ENCODE peak calls at places on chromosome 13, in four cellular contexts. I is HL-60, M is GM12878, T is K562. A is an unnamed sample.

GRCh38 chr13:73056054-73056962 is 2.5 kb upstream of the KLF5 start:
- DNase-seq in M (no peak), T (no peak), I (no peak), A (no peak)

GRCh38 chr13:112496166-112496565 is 91.8 kb downstream of the TUBGCP3 start:
- DNase-seq in M (no peak), I (no peak), T (no peak), A (no peak)

GRCh38 chr13:112124100-112124499 is 57.2 kb downstream of the SOX1 start:
- DNase-seq in I (no peak), M (no peak), T (no peak), A (no peak)

GRCh38 chr13:93017493-93018112 is 209.0 kb upstream of the GPC6 start:
- DNase-seq in I (no peak), T (no peak), M (no peak), A (no peak)

GRCh38 chr13:42075517-42075916 is 27.1 kb downstream of the DGKH start:
- DNase-seq in M (no peak), T (no peak), I (no peak), A (no peak)

GRCh38 chr13:67619346-67619745 is 389.2 kb upstream of the PCDH9 start:
- DNase-seq in M (no peak), I (no peak), T (no peak), A (no peak)

GRCh38 chr13:77026255-77026782 is 640 bp downstream of the FBXL3 start:
- DNase-seq in I (peak), M (peak), T (peak), A (peak)

GRCh38 chr13:105603283-105603682 is 932.2 kb downstream of the EFNB2 start:
- DNase-seq in T (no peak), M (no peak), I (no peak), A (no peak)

GRCh38 chr13:76350399-76350798 is 535.8 kb downstream of the KCTD12 start:
- DNase-seq in T (no peak), M (no peak), I (no peak), A (no peak)

GRCh38 chr13:71968025-71968424 is 101.0 kb upstream of the DACH1 start:
- DNase-seq in I (no peak), T (no peak), M (no peak), A (no peak)

GRCh38 chr13:22061371-22061805 is 390.5 kb downstream of the FGF9 start:
- DNase-seq in I (no peak), T (no peak), M (peak), A (no peak)

GRCh38 chr13:18959229-18959628 is 222.4 kb downstream of the TUBA3C start:
- DNase-seq in T (no peak), M (no peak), I (no peak), A (no peak)

GRCh38 chr13:112723771-112724170 is 33.9 kb downstream of the ATP11A start:
- DNase-seq in T (no peak), I (no peak), M (no peak), A (no peak)

GRCh38 chr13:21310220-21310619 is 133.8 kb downstream of the MRPL57 start:
- DNase-seq in I (no peak), T (no peak), M (no peak), A (no peak)

GRCh38 chr13:31476266-31476665 is 263.1 kb upstream of the RXFP2 start:
- DNase-seq in I (no peak), M (no peak), T (no peak), A (no peak)

GRCh38 chr13:44921478-44921877 is 67.8 kb downstream of the NUFIP1 start:
- DNase-seq in M (no peak), I (no peak), T (no peak), A (no peak)

GRCh38 chr13:61954092-61954491 is 538.4 kb upstream of the PCDH20 start:
- DNase-seq in I (no peak), T (no peak), M (no peak), A (no peak)

GRCh38 chr13:107210216-107211010 is 642.5 kb upstream of the ARGLU1 start:
- DNase-seq in T (no peak), I (no peak), M (no peak), A (no peak)

GRCh38 chr13:79541426-79542049 is 60.6 kb downstream of the NDFIP2 start:
- DNase-seq in M (peak), T (peak), I (peak), A (no peak)

GRCh38 chr13:112809332-112810310 is 119.8 kb downstream of the ATP11A start:
- DNase-seq in T (no peak), M (no peak), I (no peak), A (no peak)

GRCh38 chr13:77026783-77027621 is at the start of gene FBXL3:
- DNase-seq in I (peak), M (peak), T (peak), A (peak)

GRCh38 chr13:75481176-75482069 is 546 bp downstream of the TBC1D4 start:
- DNase-seq in M (no peak), T (peak), I (peak), A (peak)

GRCh38 chr13:62129000-62129551 is 713.4 kb upstream of the PCDH20 start:
- DNase-seq in T (no peak), I (no peak), M (no peak), A (no peak)

GRCh38 chr13:41682001-41682400 is 224.7 kb downstream of the RGCC start:
- DNase-seq in M (no peak), I (no peak), T (no peak), A (no peak)

GRCh38 chr13:75145926-75146325 is 336.0 kb downstream of the TBC1D4 start:
- DNase-seq in M (no peak), T (no peak), I (no peak), A (no peak)

GRCh38 chr13:107324416-107325204 is 756.7 kb upstream of the ARGLU1 start:
- DNase-seq in M (no peak), T (no peak), I (no peak), A (no peak)

GRCh38 chr13:42883771-42884170 is 102.4 kb downstream of the FAM216B start:
- DNase-seq in M (no peak), I (no peak), T (no peak), A (no peak)

GRCh38 chr13:31046711-31047279 is 114.3 kb downstream of the TEX26 start:
- DNase-seq in M (no peak), T (no peak), I (no peak), A (no peak)

GRCh38 chr13:74886496-74886895 is 595.5 kb downstream of the TBC1D4 start:
- DNase-seq in M (no peak), T (no peak), I (no peak), A (no peak)

GRCh38 chr13:110860986-110861385 is 53.9 kb downstream of the ANKRD10 start:
- DNase-seq in M (no peak), T (no peak), I (no peak), A (no peak)

GRCh38 chr13:107964356-107964755 is 251.0 kb downstream of the LIG4 start:
- DNase-seq in M (no peak), T (no peak), I (no peak), A (no peak)

GRCh38 chr13:76991432-76991795 is 467 bp upstream of the CLN5 start:
- DNase-seq in I (no peak), M (peak), T (no peak), A (no peak)

GRCh38 chr13:24270639-24271131 is 38.7 kb upstream of the C1QTNF9 start:
- DNase-seq in I (peak), T (no peak), M (peak), A (no peak)

GRCh38 chr13:61415749-61416148 is at the start of gene PCDH20:
- DNase-seq in T (no peak), M (no peak), I (no peak), A (no peak)

GRCh38 chr13:79547821-79548220 is 66.9 kb downstream of the NDFIP2 start:
- DNase-seq in M (no peak), T (no peak), I (no peak), A (no peak)

DNA sequence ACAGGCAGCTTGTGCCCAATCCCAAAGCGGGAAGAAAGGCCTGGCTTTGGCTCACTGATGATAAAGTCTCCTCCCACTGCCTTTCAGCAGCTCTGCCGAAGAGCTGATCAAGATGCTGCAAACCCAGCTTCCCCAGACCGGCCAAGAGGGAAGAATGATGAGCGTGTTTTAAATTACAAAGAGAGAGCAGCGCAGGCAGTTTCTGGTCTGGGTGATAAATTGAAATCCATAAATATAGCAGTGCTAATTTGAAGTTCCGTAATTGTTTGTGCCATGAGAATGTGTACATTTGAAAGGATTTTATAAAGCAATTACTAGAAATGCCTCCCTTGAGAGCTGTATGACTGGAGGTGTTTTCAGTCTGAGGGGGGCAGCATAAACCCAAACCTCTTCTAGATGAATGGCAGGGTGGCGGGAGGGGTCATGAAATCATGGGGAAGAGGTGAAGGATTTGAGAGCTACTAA is 171.8 kb downstream of the STK24 start:
- DNase-seq in T (peak), M (no peak), I (no peak), A (no peak)
- TF ChIP-seq SPI1 in T (no peak), M (no peak), I (no peak), A (no peak)

DNA sequence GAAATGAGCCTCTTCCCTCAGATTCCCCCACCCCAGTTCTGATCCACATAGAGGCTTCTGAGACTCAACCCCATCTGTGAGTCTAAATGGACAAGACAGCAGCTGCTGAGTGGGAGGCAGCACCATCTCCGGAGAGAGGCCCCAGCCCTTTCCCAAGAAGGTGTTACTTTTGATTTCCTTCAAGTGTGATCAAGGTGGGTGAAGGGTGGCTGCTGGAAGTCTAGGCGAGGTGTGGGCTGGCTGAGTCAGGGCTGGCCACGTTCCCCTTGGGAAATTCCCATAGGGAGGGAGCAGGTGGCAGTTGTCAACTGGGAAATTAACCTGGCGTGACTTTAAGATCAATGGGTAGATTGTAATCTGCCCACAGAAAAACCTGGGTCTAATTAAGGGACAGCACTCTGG is 148.0 kb downstream of the FOXO1 start:
- DNase-seq in T (no peak), M (peak), I (no peak), A (no peak)
- TF ChIP-seq SPI1 in T (no peak), M (no peak), I (no peak), A (no peak)

DNA sequence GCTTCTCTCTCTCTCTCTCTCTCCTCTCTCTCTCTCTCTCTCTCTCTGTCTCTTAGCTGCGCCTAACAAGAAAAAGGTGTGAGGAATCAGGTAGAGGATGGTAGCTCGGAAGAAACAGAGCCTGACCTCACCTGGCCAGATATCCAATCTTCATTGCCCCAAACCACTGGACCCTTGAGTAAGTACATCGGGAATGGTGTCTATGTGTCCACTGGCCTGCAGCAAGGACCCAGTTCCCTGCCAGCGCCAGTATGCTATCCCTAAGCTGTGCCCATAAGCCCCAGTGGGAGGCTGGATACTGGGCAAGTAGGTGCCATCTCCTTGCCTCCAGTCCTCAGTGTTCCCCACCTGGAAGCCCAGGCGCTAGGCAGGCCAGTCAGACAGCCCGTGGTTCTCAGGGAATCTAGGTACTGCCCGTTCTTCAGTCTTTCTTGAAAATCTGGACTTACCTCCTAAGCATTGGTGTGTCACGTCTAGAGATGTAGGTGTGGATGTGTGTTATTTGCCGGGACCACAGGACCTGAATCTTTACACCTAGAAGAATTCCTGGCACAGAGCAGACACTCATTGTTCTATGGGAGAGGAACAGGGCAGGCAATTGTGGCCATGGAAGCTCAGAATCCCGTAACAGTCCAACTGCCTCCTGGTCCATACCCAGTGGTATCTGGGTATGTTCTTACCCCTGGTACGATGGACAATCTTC is 7.3 kb downstream of the URAD start:
- DNase-seq in M (no peak), T (no peak), I (no peak), A (no peak)
- TF ChIP-seq SPI1 in M (no peak), T (no peak), I (no peak), A (no peak)

GRCh38 chr13:99282264-99283231 is 24.4 kb upstream of the GPR18 start:
- DNase-seq in M (no peak), I (no peak), T (no peak), A (no peak)

GRCh38 chr13:99278843-99279242 is 20.7 kb upstream of the GPR18 start:
- DNase-seq in I (no peak), T (no peak), M (no peak), A (no peak)

GRCh38 chr13:99278199-99278598 is 20.0 kb upstream of the GPR18 start:
- DNase-seq in M (no peak), T (no peak), I (peak), A (no peak)

GRCh38 chr13:99280166-99280565 is 22.0 kb upstream of the GPR18 start:
- DNase-seq in T (no peak), M (no peak), I (peak), A (no peak)

DNA sequence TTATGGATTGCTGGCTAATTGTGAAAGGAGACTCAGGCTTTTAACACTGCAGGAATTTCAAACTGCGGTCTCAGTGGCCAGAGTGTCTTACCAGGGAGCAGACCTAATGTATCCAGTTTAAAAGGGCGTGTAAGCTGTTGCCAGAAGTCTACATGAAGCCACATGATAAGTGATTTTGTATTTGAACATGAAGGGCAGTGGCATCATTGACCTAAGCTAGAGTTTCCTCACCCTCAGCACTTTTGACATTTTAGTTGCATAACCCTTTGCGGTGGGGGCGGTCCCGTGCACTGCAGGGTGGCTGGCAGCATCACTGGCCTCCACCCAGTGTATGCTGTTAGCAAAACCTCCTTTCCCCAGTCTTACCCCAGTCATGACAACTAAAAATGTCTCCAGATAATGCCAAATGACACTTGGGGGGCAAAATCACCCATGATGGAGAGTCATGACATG is 23.7 kb upstream of the GPR18 start:
- DNase-seq in I (peak), T (no peak), M (no peak), A (no peak)
- TF ChIP-seq SPI1 in I (peak), T (no peak), M (no peak), A (no peak)

DNA sequence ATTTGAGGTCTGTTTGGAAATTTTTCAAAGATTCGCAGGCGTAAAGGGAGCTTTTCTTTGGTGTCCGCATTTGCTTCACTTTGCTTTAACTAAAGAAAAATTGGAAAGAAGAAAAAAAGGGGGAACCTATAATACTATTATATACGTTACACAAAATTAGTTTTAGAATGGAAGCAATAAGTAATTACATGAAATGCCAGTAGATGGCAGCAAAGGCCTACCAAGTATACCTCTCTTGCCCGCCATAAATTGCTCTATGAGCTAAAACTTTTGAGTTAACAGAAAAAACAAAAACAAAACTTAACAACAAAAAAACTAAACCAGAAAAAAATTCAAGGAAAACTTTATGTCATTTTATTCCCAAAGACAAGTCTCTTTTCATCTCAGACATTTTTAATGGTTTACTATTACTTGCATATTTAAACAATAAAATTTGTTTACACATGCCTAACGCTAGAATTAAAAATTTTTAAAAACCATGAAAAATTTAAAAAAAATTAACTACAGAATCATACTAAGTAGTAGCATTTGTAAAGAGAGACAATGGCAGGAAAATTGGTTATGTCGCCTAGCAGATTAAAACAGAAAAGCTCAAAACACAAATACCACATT is 271.4 kb downstream of the NALCN start:
- DNase-seq in T (peak), I (peak), M (peak), A (no peak)
- TF ChIP-seq SPI1 in T (no peak), I (no peak), M (no peak), A (no peak)

GRCh38 chr13:49517461-49517860 is 21.7 kb downstream of the PHF11 start:
- DNase-seq in I (no peak), T (no peak), M (no peak), A (no peak)

GRCh38 chr13:49521216-49521615 is 25.5 kb downstream of the PHF11 start:
- DNase-seq in I (no peak), M (no peak), T (no peak), A (no peak)

GRCh38 chr13:49512578-49512977 is 16.8 kb downstream of the PHF11 start:
- DNase-seq in T (no peak), I (no peak), M (no peak), A (no peak)

DNA sequence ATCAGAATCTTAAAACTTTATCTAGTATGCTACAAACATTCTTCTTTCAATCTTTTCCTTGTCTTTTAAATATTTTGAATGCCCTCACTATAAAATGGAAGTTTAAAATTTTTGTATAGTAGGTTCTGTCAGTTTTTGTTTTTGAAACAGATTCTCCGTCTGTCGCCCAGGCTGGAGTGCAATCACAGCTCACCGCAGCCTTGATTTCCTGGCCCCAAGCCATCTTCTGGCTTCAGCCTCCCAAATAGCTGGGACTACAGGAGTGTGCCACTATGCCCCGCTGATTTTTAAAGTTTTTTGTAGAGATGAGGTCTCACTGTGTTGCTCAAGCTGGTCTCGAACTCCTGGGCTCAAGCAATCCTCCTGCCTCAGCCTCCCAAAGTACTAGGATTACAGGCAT is 20.7 kb downstream of the PHF11 start:
- DNase-seq in T (no peak), M (no peak), I (no peak), A (no peak)
- TF ChIP-seq SPI1 in T (no peak), M (no peak), I (no peak), A (no peak)

DNA sequence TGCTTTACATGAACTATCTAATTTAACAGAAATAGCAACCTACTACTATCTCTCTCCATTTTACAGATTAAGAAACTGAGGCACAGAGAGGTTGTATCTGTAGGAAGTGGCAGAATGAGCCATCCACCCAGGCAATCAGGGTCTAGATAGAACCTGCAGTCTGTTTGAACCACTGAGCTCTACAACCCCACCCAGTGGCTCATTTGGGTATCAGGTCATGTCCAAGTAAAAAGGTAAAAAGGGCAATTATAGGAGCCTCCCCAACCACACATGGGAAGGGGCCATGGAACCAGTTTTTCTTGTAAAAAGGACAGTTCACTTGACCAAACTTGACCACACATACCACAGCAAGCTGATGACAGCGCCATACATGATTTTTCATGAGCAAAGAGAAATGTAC is 92.9 kb upstream of the SGCG start:
- DNase-seq in I (peak), T (peak), M (no peak), A (peak)
- TF ChIP-seq SPI1 in I (no peak), T (no peak), M (no peak), A (no peak)

GRCh38 chr13:97254809-97255208 is 32.7 kb downstream of the MBNL2 start:
- DNase-seq in T (no peak), I (no peak), M (no peak), A (no peak)
- TF ChIP-seq SPI1 in T (no peak), I (no peak), M (no peak), A (no peak)

GRCh38 chr13:96053003-96053703 is at the start of gene UGGT2:
- DNase-seq in I (peak), T (peak), M (peak), A (peak)

DNA sequence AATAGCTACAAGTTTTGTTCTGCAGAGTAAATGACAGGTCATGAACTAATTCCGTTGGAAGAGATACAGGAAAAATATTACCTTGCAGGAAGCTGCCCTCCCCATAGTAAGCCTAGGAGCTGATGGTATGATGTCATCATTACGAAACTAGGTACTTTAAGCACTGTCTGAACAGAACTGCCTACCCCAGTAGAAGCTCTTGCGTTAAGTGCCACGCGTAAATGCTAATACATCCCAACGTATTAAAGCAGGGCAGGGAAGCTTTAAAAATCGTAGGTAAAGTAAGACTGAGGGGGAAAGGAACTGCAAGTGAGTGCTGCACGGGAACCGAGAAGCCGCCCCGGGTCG is 572 bp downstream of the UGGT2 start:
- DNase-seq in T (peak), I (peak), M (peak), A (peak)
- TF ChIP-seq SPI1 in T (no peak), I (no peak), M (no peak), A (peak)